ENCODE peak calls at places on chromosomes 1 and 21, in five cellular contexts. M, H, G, K and W are unnamed samples.

GRCh38 chr1:36609241-36610027 is 126.7 kb upstream of the CSF3R start:
- DNase-seq in M (peak), G (peak), K (peak), H (no peak), W (peak)

GRCh38 chr1:29121951-29122661 is 1.6 kb downstream of the TMEM200B start:
- DNase-seq in G (peak), M (no peak), H (no peak), K (peak), W (no peak)

GRCh38 chr1:207248544-207249206 is 72.8 kb upstream of the CD55 start:
- DNase-seq in G (no peak), K (peak), H (no peak), M (no peak), W (no peak)

GRCh38 chr1:224340711-224341384 is 10.9 kb upstream of the NVL start:
- DNase-seq in M (no peak), K (peak), H (no peak), G (no peak), W (no peak)

GRCh38 chr1:63405987-63406386 is 38.6 kb downstream of the ALG6 start:
- DNase-seq in H (no peak), K (no peak), M (no peak), G (no peak), W (no peak)

GRCh38 chr1:109788695-109789521 is 25.2 kb upstream of the EPS8L3 start:
- DNase-seq in G (no peak), H (no peak), M (peak), K (peak), W (no peak)

GRCh38 chr21:28148400-28149064 is 844.1 kb downstream of the LTN1 start:
- DNase-seq in M (no peak), K (peak), H (no peak), G (peak), W (no peak)

GRCh38 chr1:56577859-56578663 is 1.3 kb downstream of the PLPP3 start:
- DNase-seq in H (no peak), G (peak), M (no peak), K (peak), W (no peak)

GRCh38 chr1:24970926-24971530 is 41.0 kb upstream of the RUNX3 start:
- DNase-seq in H (no peak), G (no peak), K (peak), M (no peak), W (no peak)

GRCh38 chr1:62362952-62363325 is 43.7 kb upstream of the KANK4 start:
- DNase-seq in M (no peak), H (no peak), G (no peak), K (peak), W (no peak)

GRCh38 chr1:9198538-9199361 is 35.8 kb upstream of the H6PD start:
- DNase-seq in H (no peak), M (no peak), K (peak), G (peak), W (no peak)

GRCh38 chr1:201020040-201020591 is 3.4 kb downstream of the KIF21B start:
- DNase-seq in M (no peak), G (no peak), K (no peak), H (no peak), W (no peak)

GRCh38 chr1:1085171-1085841 is 11.2 kb upstream of the RNF223 start:
- DNase-seq in G (peak), M (no peak), K (no peak), H (no peak), W (no peak)

GRCh38 chr21:27067226-27067625 is 100.3 kb upstream of the ADAMTS5 start:
- DNase-seq in H (no peak), G (no peak), M (no peak), K (no peak), W (no peak)

GRCh38 chr1:26181586-26182371 is 4.5 kb downstream of the CNKSR1 start:
- DNase-seq in K (no peak), M (no peak), H (peak), G (no peak), W (peak)

GRCh38 chr1:206050655-206051235 is 2.2 kb upstream of the RHEX start:
- DNase-seq in H (peak), M (no peak), K (peak), G (no peak), W (peak)

GRCh38 chr21:20591294-20591693 is 406.9 kb upstream of the NCAM2 start:
- DNase-seq in G (no peak), M (no peak), K (peak), H (no peak), W (no peak)

GRCh38 chr1:170765279-170765678 is 101.3 kb downstream of the PRRX1 start:
- DNase-seq in M (no peak), K (no peak), H (no peak), G (no peak), W (no peak)

DNA sequence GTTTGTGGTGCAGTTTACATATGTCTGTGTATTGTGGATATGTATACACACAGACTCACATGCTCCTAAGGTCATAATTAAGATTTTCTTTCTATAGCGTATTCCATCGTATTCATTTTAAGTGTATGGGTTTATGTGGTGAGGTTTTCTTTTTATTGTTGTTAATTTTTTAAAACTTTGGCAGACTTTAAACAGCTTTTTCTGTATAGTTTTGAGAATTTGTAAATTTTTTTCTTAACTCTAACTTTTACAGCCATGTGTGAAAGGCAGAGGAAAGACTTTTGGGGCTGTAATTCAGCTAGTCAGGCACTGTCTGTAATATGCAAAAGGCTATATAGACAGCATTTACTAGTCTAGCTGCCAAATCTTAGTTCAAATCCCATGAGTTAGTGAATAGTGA is 2.2 kb downstream of the MAGI3 start:
- DNase-seq in M (no peak), G (no peak), H (no peak), K (no peak), W (no peak)
- H3K4me3 ChIP-seq in M (no peak), G (peak), H (no peak), K (no peak), W (peak)

DNA sequence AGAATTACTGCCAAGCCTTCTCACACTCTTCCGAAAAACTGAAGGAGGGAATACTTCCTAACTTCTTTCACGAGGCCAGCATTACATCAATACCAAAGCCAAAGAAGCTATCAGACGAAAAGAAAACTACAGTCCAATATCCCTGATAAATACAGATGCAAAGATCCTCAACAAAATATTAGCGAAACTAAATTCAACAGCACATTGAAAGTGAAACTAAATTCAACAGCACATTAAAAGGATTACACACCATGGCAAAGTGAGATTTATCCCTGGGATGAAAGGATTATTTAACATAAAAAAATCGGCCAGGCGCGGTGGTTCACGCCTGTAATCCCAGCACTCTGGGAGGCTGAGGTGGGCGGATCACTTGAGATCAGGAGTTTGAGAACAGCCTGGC is 176.8 kb downstream of the FAF1 start:
- DNase-seq in G (no peak), H (no peak), M (no peak), K (peak), W (no peak)
- H3K4me3 ChIP-seq in G (no peak), H (no peak), M (no peak), K (no peak), W (no peak)

DNA sequence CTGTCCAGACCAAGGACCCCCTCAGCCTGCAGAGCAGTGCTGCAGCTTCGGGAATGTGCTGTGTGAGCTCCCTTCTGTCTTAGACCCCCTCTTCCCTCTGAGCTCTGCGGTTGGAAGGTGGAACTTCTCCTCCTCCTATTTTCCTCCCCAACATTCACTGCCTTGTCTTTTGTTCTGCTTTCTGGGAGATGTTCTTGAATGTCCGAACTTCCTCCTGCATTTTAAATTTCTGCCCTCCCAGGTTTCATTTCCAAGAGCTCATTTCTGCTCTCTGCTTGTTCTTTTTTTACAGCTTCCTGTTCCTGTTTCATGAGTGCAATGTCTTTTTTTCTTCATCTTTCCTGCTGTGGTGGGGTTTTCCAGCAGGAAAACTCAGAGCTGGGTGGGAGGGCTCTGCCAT is 29.3 kb downstream of the RRP1 start:
- DNase-seq in G (no peak), H (no peak), M (no peak), K (no peak), W (no peak)
- H3K4me3 ChIP-seq in G (no peak), H (no peak), M (no peak), K (no peak), W (no peak)

GRCh38 chr1:236141447-236142357 is 637 bp upstream of the GPR137B start:
- DNase-seq in H (no peak), K (peak), G (no peak), M (no peak), W (no peak)
- H3K4me3 ChIP-seq in H (peak), K (peak), G (peak), M (peak), W (peak)

DNA sequence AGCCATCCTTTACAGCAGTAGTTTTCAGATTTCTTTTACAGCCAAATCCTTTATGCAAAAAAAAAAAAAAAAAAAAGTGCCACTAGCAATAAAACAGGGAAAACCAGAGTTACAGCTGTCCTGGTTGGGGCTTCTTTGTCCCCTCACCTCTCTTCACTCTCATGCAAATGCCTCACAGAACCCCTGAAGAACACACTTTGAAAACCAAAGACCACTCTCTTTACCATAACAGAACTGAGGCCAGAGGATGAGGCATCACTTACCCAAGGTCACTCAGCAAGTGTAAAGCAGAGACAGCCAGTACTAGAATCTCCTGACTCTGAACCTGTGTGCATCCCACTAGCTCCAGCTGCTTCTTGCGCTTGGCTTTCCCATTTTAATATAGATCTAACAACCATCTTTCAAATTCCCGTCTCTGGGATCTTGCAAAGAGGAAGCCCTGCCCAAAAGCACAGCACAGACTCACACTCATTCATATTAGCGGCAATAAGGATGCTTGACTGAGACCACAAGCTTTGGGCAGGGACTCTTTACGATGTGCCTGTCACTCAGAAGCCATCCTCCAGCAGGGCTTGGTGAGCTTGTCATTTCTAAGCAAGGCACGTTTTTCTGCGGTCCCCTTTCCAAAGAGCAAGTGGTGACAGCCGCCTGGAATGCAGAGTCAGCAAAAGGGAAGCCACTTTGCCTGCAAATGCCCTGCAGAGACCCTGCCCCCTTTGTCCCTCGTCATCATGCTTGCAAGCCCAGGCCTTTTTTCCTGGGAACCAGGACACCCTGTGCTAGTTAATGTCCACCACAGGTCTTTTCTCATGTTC is 76.6 kb upstream of the NFIA start:
- DNase-seq in G (no peak), H (no peak), M (no peak), K (no peak), W (no peak)
- H3K4me3 ChIP-seq in G (no peak), H (no peak), M (no peak), K (no peak), W (no peak)

DNA sequence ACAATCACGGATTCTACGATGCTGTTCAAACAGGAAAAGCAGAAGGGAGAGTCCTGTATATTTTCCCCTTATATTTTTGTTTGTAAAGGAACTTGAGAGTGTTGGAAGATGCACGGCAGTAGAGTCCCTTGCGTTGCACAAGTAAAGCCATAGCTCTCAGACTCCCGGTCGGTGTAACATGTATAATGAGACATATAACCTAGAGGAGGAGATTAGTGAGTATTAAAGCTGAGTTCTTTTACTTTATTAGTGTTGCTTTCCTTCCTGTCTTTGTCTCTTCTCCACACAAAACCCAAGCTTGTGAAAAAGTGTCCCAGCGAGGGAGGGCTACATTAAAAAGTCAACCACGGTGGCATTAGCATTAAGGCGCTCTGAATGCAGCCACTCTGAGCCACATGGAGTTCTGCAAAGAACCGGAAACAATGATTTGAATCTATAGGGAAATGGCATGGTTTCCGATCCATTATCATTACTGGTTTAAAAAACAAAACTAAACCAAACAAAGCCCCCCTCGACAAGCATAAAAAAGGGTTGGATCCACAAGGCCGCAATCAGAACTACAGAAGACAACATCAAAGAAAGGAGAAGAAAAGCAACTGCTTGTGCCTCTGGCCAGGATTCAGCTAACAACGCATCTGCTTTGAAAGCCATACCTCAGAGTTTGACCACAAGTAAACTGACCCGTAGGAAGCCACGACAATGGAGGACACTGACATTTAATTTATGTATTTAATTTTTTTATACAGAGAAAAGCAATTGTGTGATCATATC is 356.9 kb downstream of the LMO4 start:
- DNase-seq in G (no peak), K (peak), M (no peak), H (no peak), W (no peak)
- H3K4me3 ChIP-seq in G (no peak), K (peak), M (no peak), H (no peak), W (no peak)

GRCh38 chr1:167650266-167651160 is 20.5 kb downstream of the RCSD1 start:
- DNase-seq in H (no peak), G (no peak), K (no peak), M (no peak), W (no peak)
- H3K4me3 ChIP-seq in H (no peak), G (no peak), K (no peak), M (no peak), W (no peak)

DNA sequence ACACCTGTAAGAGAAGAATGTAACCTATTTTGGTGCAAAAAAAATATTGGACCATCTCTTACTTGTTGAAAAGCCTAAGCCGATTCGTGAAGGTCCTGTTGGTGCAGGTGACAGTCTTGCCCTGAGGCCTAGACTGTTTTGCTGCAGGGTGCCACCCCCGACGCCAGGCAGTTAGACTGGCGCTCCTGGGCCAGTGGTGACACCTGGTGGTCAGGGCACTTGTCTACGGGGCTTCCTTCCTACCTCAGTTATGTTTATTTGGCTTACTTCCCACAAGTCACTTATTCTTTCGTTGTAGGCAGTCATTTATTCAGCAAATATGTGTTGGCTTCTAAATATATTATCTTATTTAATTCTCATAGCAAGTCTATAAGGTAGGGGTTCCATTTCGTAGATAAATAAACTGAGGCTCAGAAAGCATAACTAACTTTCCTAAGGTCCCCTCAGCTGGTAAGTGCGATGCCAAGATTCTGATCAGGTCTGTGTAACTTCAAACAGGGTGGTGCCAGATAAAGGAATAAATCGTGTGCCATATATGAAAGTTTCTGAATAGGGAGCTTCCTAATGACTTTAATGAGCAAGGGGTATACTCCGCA is 1.9 kb downstream of the EEIG2 start:
- DNase-seq in K (peak), H (no peak), G (peak), M (peak), W (no peak)
- H3K4me3 ChIP-seq in K (no peak), H (no peak), G (no peak), M (peak), W (no peak)